ENCODE peak calls at places on chromosomes 6 and 20, in five cellular contexts. J is effector memory CD4-positive, alpha-beta T cell; X is BE2C; F is CD8-positive, alpha-beta T cell; V is left lung. C is an unnamed sample. For H3K9me3, the result is how much of the 10 kb centered on the place peaks cover.

GRCh38 chr6:8066108-8066507 is 1.9 kb upstream of the BLOC1S5 start:
- DNase-seq in J (no peak), X (no peak), F (no peak), V (no peak), C (no peak)

GRCh38 chr6:170272341-170273065 is 18.4 kb downstream of the DLL1 start:
- DNase-seq in J (no peak), X (no peak), F (no peak), V (no peak), C (no peak)

GRCh38 chr6:103783344-103783743 is 1076.4 kb downstream of the HACE1 start:
- DNase-seq in J (no peak), X (peak), F (no peak), V (no peak), C (no peak)

GRCh38 chr6:148528292-148528691 is 185.7 kb downstream of the SASH1 start:
- DNase-seq in J (no peak), X (no peak), F (no peak), V (no peak), C (no peak)

GRCh38 chr6:12886961-12887775 is 170.6 kb downstream of the PHACTR1 start:
- DNase-seq in J (no peak), X (no peak), F (no peak), V (no peak), C (no peak)

GRCh38 chr6:160329188-160329587 is 19.0 kb upstream of the SLC22A3 start:
- DNase-seq in J (no peak), X (no peak), F (no peak), V (no peak), C (no peak)

GRCh38 chr20:17636523-17637412 is 45.3 kb downstream of the RRBP1 start:
- DNase-seq in J (no peak), X (peak), F (no peak), V (no peak), C (no peak)

GRCh38 chr20:43916073-43916874 is 1.6 kb downstream of the TOX2 start:
- DNase-seq in J (no peak), X (peak), F (no peak), V (no peak), C (peak)

GRCh38 chr6:89729818-89730217 is 89.8 kb downstream of the MDN1 start:
- DNase-seq in J (no peak), X (no peak), F (no peak), V (no peak), C (no peak)

GRCh38 chr20:9172908-9173307 is 104.0 kb downstream of the PLCB4 start:
- DNase-seq in J (no peak), X (peak), F (no peak), V (no peak), C (no peak)

GRCh38 chr6:22956029-22956715 is 386.8 kb downstream of the HDGFL1 start:
- DNase-seq in J (no peak), X (no peak), F (no peak), V (no peak), C (no peak)

GRCh38 chr20:38430679-38431325 is 4.3 kb downstream of the SNHG17 start:
- DNase-seq in J (no peak), X (no peak), F (no peak), V (no peak), C (no peak)

GRCh38 chr6:119215885-119216590 is 133.5 kb downstream of the MAN1A1 start:
- DNase-seq in J (no peak), X (peak), F (no peak), V (no peak), C (no peak)

GRCh38 chr6:7178280-7178679 is 70.5 kb downstream of the RREB1 start:
- DNase-seq in J (no peak), X (no peak), F (no peak), V (no peak), C (no peak)

GRCh38 chr20:6665161-6665560 is 102.3 kb upstream of the BMP2 start:
- DNase-seq in J (no peak), X (no peak), F (no peak), V (no peak), C (no peak)

GRCh38 chr6:2999005-2999620 is 581 bp upstream of the NQO2 start:
- DNase-seq in J (no peak), X (no peak), F (no peak), V (no peak), C (no peak)

GRCh38 chr20:51154708-51155690 is 132.1 kb upstream of the KCNG1 start:
- DNase-seq in J (no peak), X (no peak), F (no peak), V (no peak), C (no peak)

GRCh38 chr6:139144490-139145085 is 9.7 kb downstream of the HECA start:
- DNase-seq in J (no peak), X (no peak), F (no peak), V (no peak), C (no peak)

GRCh38 chr6:169225887-169226286 is 27.8 kb downstream of the THBS2 start:
- DNase-seq in J (no peak), X (no peak), F (no peak), V (no peak), C (no peak)

GRCh38 chr6:118171852-118172251 is 264.8 kb downstream of the SLC35F1 start:
- DNase-seq in J (no peak), X (no peak), F (no peak), V (no peak), C (no peak)

GRCh38 chr6:16729183-16729696 is 32.0 kb downstream of the ATXN1 start:
- DNase-seq in J (no peak), X (no peak), F (no peak), V (no peak), C (no peak)

GRCh38 chr6:16519265-16520242 is 241.7 kb downstream of the ATXN1 start:
- DNase-seq in J (no peak), X (no peak), F (no peak), V (no peak), C (no peak)

GRCh38 chr6:41691426-41692079 is 43.9 kb downstream of the TFEB start:
- DNase-seq in J (no peak), X (no peak), F (no peak), V (peak), C (no peak)
- H3K9me3 ChIP-seq in J (under half), X (under half), F (under half), V (under half), C (under half)

GRCh38 chr6:294656-295565 is 2.6 kb downstream of the DUSP22 start:
- DNase-seq in J (no peak), X (no peak), F (no peak), V (no peak), C (no peak)

GRCh38 chr6:297571-298232 is 5.4 kb downstream of the DUSP22 start:
- DNase-seq in J (no peak), X (no peak), F (no peak), V (no peak), C (no peak)

GRCh38 chr6:298233-299049 is 6.2 kb downstream of the DUSP22 start:
- DNase-seq in J (no peak), X (no peak), F (no peak), V (no peak), C (no peak)

GRCh38 chr6:299050-299980 is 7.0 kb downstream of the DUSP22 start:
- DNase-seq in J (no peak), X (no peak), F (no peak), V (no peak), C (no peak)

GRCh38 chr6:296151-297122 is 4.2 kb downstream of the DUSP22 start:
- DNase-seq in J (no peak), X (no peak), F (no peak), V (no peak), C (no peak)
- H3K9me3 ChIP-seq in J (under half), X (under half), F (under half), V (under half), C (under half)

DNA sequence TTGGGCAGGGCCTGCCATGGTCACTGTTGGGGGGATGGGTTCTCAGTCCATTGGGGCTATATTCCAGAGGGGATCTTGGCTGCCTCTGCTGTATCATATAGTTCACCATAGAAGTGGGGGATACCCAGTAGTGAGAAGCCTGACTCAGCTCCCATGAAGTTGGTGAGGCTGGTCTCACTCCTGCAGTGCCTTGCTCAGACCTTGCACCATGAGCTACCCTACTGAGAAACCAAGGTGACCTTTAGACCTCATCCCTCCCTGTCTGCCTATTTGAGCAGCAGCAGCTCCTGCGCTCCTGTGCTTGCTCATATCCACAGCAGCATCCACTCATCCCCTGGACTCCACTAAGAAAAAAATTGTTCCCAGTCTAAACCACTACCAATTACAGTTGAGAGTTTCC is 56.0 kb upstream of the HEY2 start:
- DNase-seq in J (no peak), X (no peak), F (no peak), V (no peak), C (no peak)
- H3K9me3 ChIP-seq in J (under half), X (under half), F (under half), V (under half), C (under half)

GRCh38 chr20:32957451-32957850 is 46.8 kb downstream of the SUN5 start:
- DNase-seq in J (no peak), X (no peak), F (no peak), V (no peak), C (no peak)
- H3K9me3 ChIP-seq in J (under half), X (under half), F (under half), V (under half), C (under half)

GRCh38 chr6:1851681-1852456 is 242.2 kb downstream of the FOXC1 start:
- DNase-seq in J (no peak), X (no peak), F (no peak), V (no peak), C (no peak)

GRCh38 chr6:1855890-1856289 is 246.2 kb downstream of the FOXC1 start:
- DNase-seq in J (no peak), X (no peak), F (no peak), V (no peak), C (no peak)

GRCh38 chr6:1856381-1856780 is 246.7 kb downstream of the FOXC1 start:
- DNase-seq in J (no peak), X (peak), F (no peak), V (no peak), C (no peak)

GRCh38 chr6:1853761-1854160 is 244.0 kb downstream of the FOXC1 start:
- DNase-seq in J (no peak), X (no peak), F (no peak), V (no peak), C (no peak)

DNA sequence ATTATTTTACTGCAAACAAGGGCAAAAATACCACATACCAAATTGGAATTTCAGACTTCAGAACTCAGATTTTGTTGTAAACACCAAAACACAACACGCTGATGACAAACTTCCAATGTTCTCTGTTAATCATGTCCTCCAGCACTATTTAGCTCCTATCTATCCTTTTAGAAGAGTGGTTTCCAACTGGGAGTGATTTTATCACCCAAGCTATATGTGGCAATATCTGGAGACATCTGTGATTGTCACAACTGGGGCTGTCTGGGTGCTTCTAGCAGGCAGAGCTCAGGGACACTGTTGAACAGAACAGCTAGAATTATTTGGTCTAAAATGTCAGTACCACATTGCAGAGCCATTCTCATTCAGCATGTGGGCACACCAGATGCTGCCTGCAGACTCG is 244.6 kb downstream of the FOXC1 start:
- DNase-seq in J (no peak), X (no peak), F (no peak), V (no peak), C (no peak)
- H3K9me3 ChIP-seq in J (under half), X (under half), F (under half), V (under half), C (under half)

DNA sequence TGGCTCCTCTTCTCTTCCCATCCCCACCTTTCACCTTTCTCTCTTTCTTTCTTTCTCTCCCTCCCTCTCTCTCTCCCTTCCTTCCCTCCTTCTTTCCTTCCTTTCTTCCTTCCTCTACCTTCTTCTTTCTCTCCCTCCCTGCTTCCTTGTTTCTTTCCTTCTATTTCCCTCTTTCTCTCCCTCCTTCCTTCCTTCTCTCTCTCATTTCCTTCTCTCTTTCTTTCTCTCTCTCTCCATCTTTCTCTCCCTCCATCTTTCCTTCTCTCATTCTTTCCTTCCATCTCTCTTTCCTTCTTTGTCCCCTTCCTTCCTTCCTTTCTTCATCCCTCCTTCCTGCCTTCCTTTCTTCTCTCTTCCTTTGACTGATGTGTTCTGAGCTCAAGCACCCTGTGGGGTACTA is 1467.0 kb upstream of the DEFB115 start:
- DNase-seq in J (no peak), X (no peak), F (no peak), V (no peak), C (no peak)
- H3K9me3 ChIP-seq in J (under half), X (under half), F (under half), V (under half), C (under half)

GRCh38 chr20:60500038-60500701 is 541.9 kb downstream of the CDH26 start:
- DNase-seq in J (no peak), X (no peak), F (no peak), V (no peak), C (no peak)

GRCh38 chr20:60497298-60497697 is 539.1 kb downstream of the CDH26 start:
- DNase-seq in J (no peak), X (no peak), F (no peak), V (no peak), C (no peak)

DNA sequence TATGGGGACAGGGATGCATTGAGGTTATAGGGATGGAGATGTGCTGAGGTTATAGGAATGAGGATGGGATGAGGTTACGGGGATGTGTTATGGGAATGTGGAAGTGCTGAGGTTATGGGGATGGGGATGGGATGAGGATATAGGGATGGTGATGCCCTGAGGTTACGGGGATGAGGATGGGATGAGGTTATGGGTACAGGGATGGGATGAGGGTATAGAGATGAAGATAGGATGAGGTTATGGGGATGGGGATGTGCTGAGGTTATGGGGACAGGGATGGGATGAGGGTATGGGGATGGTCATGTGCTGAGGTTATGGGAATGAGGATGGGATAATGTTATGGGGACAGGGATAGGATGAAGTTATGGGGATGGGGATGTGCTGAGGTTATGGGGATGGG is 542.8 kb downstream of the CDH26 start:
- DNase-seq in J (no peak), X (no peak), F (no peak), V (no peak), C (no peak)
- H3K9me3 ChIP-seq in J (under half), X (under half), F (under half), V (under half), C (under half)

DNA sequence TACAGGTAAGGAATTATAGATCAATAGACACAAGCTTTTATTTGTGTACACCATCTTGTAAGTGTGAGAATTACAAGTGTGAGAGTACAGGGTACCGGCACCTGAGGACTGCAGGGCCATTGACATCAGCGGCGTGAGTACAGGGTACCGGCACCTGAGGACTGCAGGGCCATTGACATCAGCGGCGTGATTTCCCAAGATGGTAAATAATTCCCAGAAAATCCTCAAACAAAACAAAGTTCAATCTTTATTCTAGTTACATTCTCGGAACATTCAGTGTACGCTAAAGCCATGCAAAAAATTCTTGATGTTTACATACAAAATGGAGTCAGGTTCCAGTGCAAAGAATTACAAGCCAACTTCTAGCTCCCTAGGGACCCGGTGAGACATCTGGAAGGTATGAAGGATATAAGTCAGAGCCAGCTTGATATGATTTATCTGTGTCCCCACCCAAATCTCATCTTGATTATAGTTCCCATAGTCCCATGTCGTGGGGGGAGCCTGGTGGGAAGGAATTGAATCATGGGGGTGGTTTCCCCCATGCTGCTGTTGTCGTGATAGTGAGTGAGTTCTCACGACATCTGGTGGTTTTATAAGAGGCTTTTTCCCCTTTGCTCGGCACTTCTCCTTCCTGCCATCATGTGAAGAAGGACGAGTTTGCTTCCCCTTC is 172.6 kb downstream of the TTLL2 start:
- DNase-seq in J (no peak), X (no peak), F (no peak), V (no peak), C (no peak)
- H3K9me3 ChIP-seq in J (under half), X (under half), F (under half), V (under half), C (under half)

C was measured in T-helper 17 cell.